ENCODE peak calls at places on chromosome 16, in eight cellular contexts. C, N, E, U, L, J, Q and R are unnamed samples.

GRCh38 chr16:11478431-11479119 is 108.1 kb downstream of the LITAF start:
- DNase-seq in Q (no peak), C (no peak), U (no peak), L (no peak), E (no peak), N (no peak), J (no peak), R (no peak)

GRCh38 chr16:8920676-8921625 is 38.8 kb downstream of the LITAFD start:
- DNase-seq in N (no peak), L (no peak), J (no peak), C (no peak), Q (no peak), U (no peak), E (no peak), R (no peak)

GRCh38 chr16:76676356-76676755 is 399.2 kb downstream of the CNTNAP4 start:
- DNase-seq in J (no peak), U (no peak), N (no peak), Q (no peak), L (no peak), C (no peak), E (no peak), R (no peak)

GRCh38 chr16:88737298-88738166 is 31.2 kb downstream of the CTU2 start:
- DNase-seq in N (no peak), L (peak), E (peak), U (peak), C (peak), J (peak), Q (peak), R (peak)

GRCh38 chr16:52649870-52650269 is 102.9 kb upstream of the TOX3 start:
- DNase-seq in E (no peak), U (no peak), Q (no peak), J (no peak), L (no peak), N (no peak), C (no peak), R (no peak)

GRCh38 chr16:74666425-74667214 is at the start of gene RFWD3:
- DNase-seq in N (peak), J (peak), L (peak), C (peak), Q (peak), U (peak), E (peak), R (peak)

GRCh38 chr16:53518550-53519416 is 15.8 kb upstream of the AKTIP start:
- DNase-seq in Q (no peak), L (peak), E (no peak), N (no peak), U (peak), J (peak), C (peak), R (peak)

GRCh38 chr16:89210904-89211515 is 6.5 kb upstream of the ZNF778 start:
- DNase-seq in E (no peak), U (no peak), C (no peak), Q (peak), L (no peak), N (no peak), J (peak), R (no peak)